ENCODE peak calls at places on chromosomes 2 and 18, in five cellular contexts. Z is stomach, L is astrocyte, W is thoracic aorta, J is neural progenitor cell. X is an unnamed sample. For H3K4me1, the result is how much of the 10 kb centered on the place peaks cover.

GRCh38 chr18:63707816-63708215 is 5.1 kb downstream of the SERPINB11 start:
- DNase-seq in Z (no peak), L (peak), W (no peak), J (no peak), X (no peak)

GRCh38 chr2:31253344-31254155 is 19.6 kb downstream of the EHD3 start:
- DNase-seq in Z (no peak), L (no peak), W (no peak), J (no peak), X (no peak)

GRCh38 chr2:112547333-112547732 is 5.1 kb downstream of the POLR1B start:
- DNase-seq in Z (no peak), L (peak), W (no peak), J (no peak), X (no peak)

GRCh38 chr2:30721241-30721640 is 86.0 kb downstream of the CAPN13 start:
- DNase-seq in Z (peak), L (no peak), W (no peak), J (no peak), X (no peak)

GRCh38 chr2:178484245-178485041 is 4.2 kb downstream of the PLEKHA3 start:
- DNase-seq in Z (peak), L (peak), W (no peak), J (no peak), X (peak)

GRCh38 chr2:121319941-121320340 is 34.9 kb upstream of the TFCP2L1 start:
- DNase-seq in Z (no peak), L (no peak), W (no peak), J (no peak), X (no peak)

GRCh38 chr18:43271593-43272432 is 5.5 kb downstream of the SYT4 start:
- DNase-seq in Z (no peak), L (peak), W (no peak), J (peak), X (peak)

GRCh38 chr2:14626873-14627272 is 5.6 kb upstream of the LRATD1 start:
- DNase-seq in Z (peak), L (no peak), W (no peak), J (no peak), X (no peak)

GRCh38 chr2:69188174-69188900 is 175.4 kb downstream of the ANTXR1 start:
- DNase-seq in Z (no peak), L (no peak), W (no peak), J (no peak), X (no peak)

GRCh38 chr2:226551522-226552250 is 247.9 kb downstream of the IRS1 start:
- DNase-seq in Z (no peak), L (no peak), W (no peak), J (no peak), X (no peak)

GRCh38 chr18:32425466-32425865 is 45.2 kb downstream of the GAREM1 start:
- DNase-seq in Z (no peak), L (peak), W (no peak), J (no peak), X (peak)

GRCh38 chr2:240933048-240933965 is 27.2 kb downstream of the CROCC2 start:
- DNase-seq in Z (peak), L (no peak), W (no peak), J (no peak), X (no peak)

GRCh38 chr2:183541766-183542165 is 417.5 kb downstream of the NUP35 start:
- DNase-seq in Z (no peak), L (peak), W (no peak), J (no peak), X (no peak)

GRCh38 chr2:231931481-231931915 is 5.3 kb upstream of the NPPC start:
- DNase-seq in Z (peak), L (no peak), W (no peak), J (no peak), X (no peak)

GRCh38 chr18:62870643-62871042 is 155.3 kb downstream of the PHLPP1 start:
- DNase-seq in Z (no peak), L (no peak), W (no peak), J (no peak), X (peak)

GRCh38 chr2:202780514-202781021 is 91.0 kb downstream of the ICA1L start:
- DNase-seq in Z (no peak), L (peak), W (no peak), J (no peak), X (peak)

GRCh38 chr18:29181151-29181901 is 1004.4 kb upstream of the CDH2 start:
- DNase-seq in Z (no peak), L (peak), W (peak), J (no peak), X (peak)

DNA sequence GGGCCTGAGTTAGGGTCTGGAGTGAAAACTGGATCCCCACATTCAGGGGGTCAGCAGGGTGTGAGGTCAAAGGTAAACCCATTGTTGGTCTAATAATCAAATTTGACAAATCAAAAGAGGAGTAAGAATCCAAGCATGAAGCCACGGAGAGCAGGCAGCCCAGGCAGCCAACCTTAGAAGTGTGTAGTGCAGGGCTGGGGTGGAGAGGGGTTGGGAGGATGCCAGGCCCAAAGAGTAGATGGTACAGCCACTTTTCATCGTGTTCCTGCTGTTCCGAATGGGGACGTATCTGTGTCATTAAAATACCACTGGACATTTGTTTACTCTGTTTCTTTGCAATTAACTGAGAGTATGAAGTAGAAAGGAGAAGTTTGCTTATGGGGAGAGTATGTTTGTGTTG is 16.5 kb upstream of the SPTBN1 start:
- DNase-seq in Z (no peak), L (no peak), W (no peak), J (no peak), X (no peak)
- H3K4me1 ChIP-seq in Z (under half), L (under half), W (half or more), J (under half), X (under half)

GRCh38 chr2:74048147-74048546 is 63.4 kb downstream of the TET3 start:
- DNase-seq in Z (peak), L (no peak), W (no peak), J (no peak), X (no peak)
- H3K4me1 ChIP-seq in Z (under half), L (under half), W (under half), J (under half), X (under half)

GRCh38 chr2:138521821-138522220 is 20.3 kb downstream of the SPOPL start:
- DNase-seq in Z (no peak), L (no peak), W (no peak), J (peak), X (no peak)

GRCh38 chr2:138516030-138516704 is 14.6 kb downstream of the SPOPL start:
- DNase-seq in Z (no peak), L (peak), W (no peak), J (no peak), X (peak)

GRCh38 chr2:138515084-138515483 is 13.5 kb downstream of the SPOPL start:
- DNase-seq in Z (no peak), L (no peak), W (no peak), J (no peak), X (no peak)

GRCh38 chr2:138522556-138522955 is 21.0 kb downstream of the SPOPL start:
- DNase-seq in Z (no peak), L (no peak), W (no peak), J (no peak), X (no peak)

DNA sequence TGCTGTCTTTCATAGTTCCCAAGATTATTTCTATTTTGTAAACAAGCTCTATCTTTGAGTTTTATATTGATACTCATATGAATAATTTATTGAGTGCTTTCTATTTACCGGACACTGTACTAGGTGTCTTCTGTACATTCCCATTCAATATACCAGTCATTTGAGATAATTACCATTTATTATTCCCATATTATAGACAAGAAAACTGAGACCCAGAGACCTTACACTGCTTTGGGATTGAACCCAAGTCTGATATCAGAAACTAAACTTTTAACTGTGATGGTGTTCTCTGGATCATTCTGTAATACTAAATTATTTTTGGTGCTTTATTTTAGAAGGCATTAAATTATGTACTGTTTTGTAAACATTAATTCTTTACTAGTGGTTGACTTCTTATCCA is 17.3 kb downstream of the SPOPL start:
- DNase-seq in Z (no peak), L (no peak), W (no peak), J (no peak), X (no peak)
- H3K4me1 ChIP-seq in Z (under half), L (under half), W (half or more), J (under half), X (under half)

GRCh38 chr2:190488516-190489220 is 45.9 kb downstream of the NEMP2 start:
- DNase-seq in Z (no peak), L (no peak), W (no peak), J (no peak), X (no peak)

GRCh38 chr2:190482441-190482840 is 52.1 kb downstream of the NEMP2 start:
- DNase-seq in Z (no peak), L (no peak), W (no peak), J (no peak), X (no peak)

GRCh38 chr2:190489475-190489874 is 45.0 kb downstream of the NEMP2 start:
- DNase-seq in Z (no peak), L (no peak), W (no peak), J (no peak), X (no peak)

GRCh38 chr2:190490502-190490901 is 44.0 kb downstream of the NEMP2 start:
- DNase-seq in Z (no peak), L (no peak), W (no peak), J (no peak), X (no peak)

DNA sequence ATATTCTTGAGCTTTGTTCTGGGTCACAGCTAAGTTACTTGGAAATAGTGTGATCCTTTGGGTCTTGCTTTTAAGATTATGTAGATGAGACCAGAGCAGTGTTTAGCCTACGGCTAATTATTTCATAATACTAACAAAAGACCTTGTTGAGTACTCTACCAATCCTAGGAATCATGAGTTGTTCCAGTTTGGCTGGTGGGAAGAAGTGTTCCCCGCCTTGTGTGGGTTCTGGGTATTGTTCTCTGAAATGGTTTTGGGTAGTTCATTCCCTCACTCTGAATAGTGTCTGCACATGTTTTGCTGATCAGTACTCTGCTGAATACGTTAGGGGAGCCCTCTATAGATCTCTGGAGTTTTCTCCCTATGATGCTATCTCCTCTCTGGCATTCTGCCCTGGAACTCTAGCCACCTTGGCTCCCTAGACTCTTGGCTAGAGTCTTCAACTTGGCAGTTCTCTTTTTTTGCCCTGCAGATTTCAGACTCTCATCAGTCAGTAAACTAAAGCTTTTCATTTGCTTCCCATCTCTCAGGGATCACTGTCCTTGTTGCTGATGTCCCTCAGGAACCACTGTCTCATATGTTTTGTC is 48.4 kb downstream of the NEMP2 start:
- DNase-seq in Z (no peak), L (no peak), W (no peak), J (no peak), X (no peak)
- H3K4me1 ChIP-seq in Z (under half), L (under half), W (under half), J (under half), X (under half)

X was measured in endothelial cell of umbilical vein.